ENCODE peak calls at places on chromosomes 6 and 20, in nine cellular contexts. One of them, this sample, is unnamed.

GRCh38 chr20:54619181-54619580 is 143.8 kb downstream of the DOK5 start:
- DNase-seq in T-helper 2 cell: no peak
- DNase-seq in hepatic stellate cell: no peak
- DNase-seq in left ventricle myocardium inferior: no peak
- DNase-seq in cardiac fibroblast: no peak
- DNase-seq in stimulated activated CD4-positive, alpha-beta T cell treated with anti-CD3 and anti-CD28 coated beads, Interleukin-4, amount 100 ng/mL, for 48 hours: no peak
- DNase-seq in stomach: no peak
- DNase-seq in NCI-H2081: no peak
- DNase-seq in upper lobe of right lung: no peak
- DNase-seq in this sample: no peak

GRCh38 chr6:27081931-27082330 is 165.6 kb upstream of the PRSS16 start:
- DNase-seq in upper lobe of right lung: no peak
- DNase-seq in stomach: no peak
- DNase-seq in left ventricle myocardium inferior: no peak
- DNase-seq in stimulated activated CD4-positive, alpha-beta T cell treated with anti-CD3 and anti-CD28 coated beads, Interleukin-4, amount 100 ng/mL, for 48 hours: no peak
- DNase-seq in T-helper 2 cell: no peak
- DNase-seq in hepatic stellate cell: no peak
- DNase-seq in cardiac fibroblast: no peak
- DNase-seq in NCI-H2081: peak
- DNase-seq in this sample: no peak

GRCh38 chr20:43022081-43022480 is 167.6 kb downstream of the PTPRT start:
- DNase-seq in upper lobe of right lung: no peak
- DNase-seq in stimulated activated CD4-positive, alpha-beta T cell treated with anti-CD3 and anti-CD28 coated beads, Interleukin-4, amount 100 ng/mL, for 48 hours: no peak
- DNase-seq in left ventricle myocardium inferior: no peak
- DNase-seq in hepatic stellate cell: no peak
- DNase-seq in NCI-H2081: no peak
- DNase-seq in cardiac fibroblast: no peak
- DNase-seq in T-helper 2 cell: no peak
- DNase-seq in stomach: no peak
- DNase-seq in this sample: no peak

GRCh38 chr6:106568518-106568917 is 60.8 kb downstream of the RTN4IP1 start:
- DNase-seq in stimulated activated CD4-positive, alpha-beta T cell treated with anti-CD3 and anti-CD28 coated beads, Interleukin-4, amount 100 ng/mL, for 48 hours: no peak
- DNase-seq in NCI-H2081: no peak
- DNase-seq in stomach: no peak
- DNase-seq in left ventricle myocardium inferior: no peak
- DNase-seq in cardiac fibroblast: peak
- DNase-seq in hepatic stellate cell: no peak
- DNase-seq in T-helper 2 cell: no peak
- DNase-seq in upper lobe of right lung: no peak
- DNase-seq in this sample: no peak

GRCh38 chr6:14366880-14367279 is 249.3 kb downstream of the CD83 start:
- DNase-seq in T-helper 2 cell: no peak
- DNase-seq in NCI-H2081: no peak
- DNase-seq in upper lobe of right lung: no peak
- DNase-seq in stimulated activated CD4-positive, alpha-beta T cell treated with anti-CD3 and anti-CD28 coated beads, Interleukin-4, amount 100 ng/mL, for 48 hours: no peak
- DNase-seq in left ventricle myocardium inferior: no peak
- DNase-seq in stomach: no peak
- DNase-seq in cardiac fibroblast: no peak
- DNase-seq in hepatic stellate cell: no peak
- DNase-seq in this sample: no peak

GRCh38 chr20:58753267-58753928 is 60.8 kb downstream of the NPEPL1 start:
- DNase-seq in T-helper 2 cell: no peak
- DNase-seq in NCI-H2081: no peak
- DNase-seq in hepatic stellate cell: no peak
- DNase-seq in upper lobe of right lung: no peak
- DNase-seq in stimulated activated CD4-positive, alpha-beta T cell treated with anti-CD3 and anti-CD28 coated beads, Interleukin-4, amount 100 ng/mL, for 48 hours: no peak
- DNase-seq in cardiac fibroblast: no peak
- DNase-seq in stomach: no peak
- DNase-seq in left ventricle myocardium inferior: no peak
- DNase-seq in this sample: no peak

GRCh38 chr6:144449911-144450690 is 165.0 kb downstream of the UTRN start:
- DNase-seq in stimulated activated CD4-positive, alpha-beta T cell treated with anti-CD3 and anti-CD28 coated beads, Interleukin-4, amount 100 ng/mL, for 48 hours: no peak
- DNase-seq in upper lobe of right lung: no peak
- DNase-seq in hepatic stellate cell: no peak
- DNase-seq in stomach: no peak
- DNase-seq in cardiac fibroblast: no peak
- DNase-seq in NCI-H2081: no peak
- DNase-seq in T-helper 2 cell: no peak
- DNase-seq in left ventricle myocardium inferior: no peak
- DNase-seq in this sample: no peak

GRCh38 chr6:106309024-106309423 is 16.5 kb downstream of the ATG5 start:
- DNase-seq in upper lobe of right lung: no peak
- DNase-seq in T-helper 2 cell: no peak
- DNase-seq in stimulated activated CD4-positive, alpha-beta T cell treated with anti-CD3 and anti-CD28 coated beads, Interleukin-4, amount 100 ng/mL, for 48 hours: no peak
- DNase-seq in hepatic stellate cell: no peak
- DNase-seq in cardiac fibroblast: no peak
- DNase-seq in left ventricle myocardium inferior: no peak
- DNase-seq in NCI-H2081: no peak
- DNase-seq in stomach: no peak
- DNase-seq in this sample: no peak

GRCh38 chr6:38990475-38990874 is 58.1 kb upstream of the GLP1R start:
- DNase-seq in cardiac fibroblast: no peak
- DNase-seq in upper lobe of right lung: no peak
- DNase-seq in T-helper 2 cell: no peak
- DNase-seq in NCI-H2081: no peak
- DNase-seq in left ventricle myocardium inferior: no peak
- DNase-seq in stimulated activated CD4-positive, alpha-beta T cell treated with anti-CD3 and anti-CD28 coated beads, Interleukin-4, amount 100 ng/mL, for 48 hours: no peak
- DNase-seq in stomach: no peak
- DNase-seq in hepatic stellate cell: no peak
- DNase-seq in this sample: no peak

GRCh38 chr6:10722820-10723651 is at the start of gene TMEM14C:
- DNase-seq in NCI-H2081: peak
- DNase-seq in hepatic stellate cell: peak
- DNase-seq in cardiac fibroblast: peak
- DNase-seq in upper lobe of right lung: peak
- DNase-seq in stomach: peak
- DNase-seq in stimulated activated CD4-positive, alpha-beta T cell treated with anti-CD3 and anti-CD28 coated beads, Interleukin-4, amount 100 ng/mL, for 48 hours: peak
- DNase-seq in T-helper 2 cell: peak
- DNase-seq in left ventricle myocardium inferior: peak
- DNase-seq in this sample: peak

GRCh38 chr20:11626551-11626950 is 291.1 kb upstream of the BTBD3 start:
- DNase-seq in stimulated activated CD4-positive, alpha-beta T cell treated with anti-CD3 and anti-CD28 coated beads, Interleukin-4, amount 100 ng/mL, for 48 hours: no peak
- DNase-seq in T-helper 2 cell: no peak
- DNase-seq in NCI-H2081: no peak
- DNase-seq in upper lobe of right lung: no peak
- DNase-seq in hepatic stellate cell: no peak
- DNase-seq in cardiac fibroblast: no peak
- DNase-seq in left ventricle myocardium inferior: no peak
- DNase-seq in stomach: no peak
- DNase-seq in this sample: no peak

GRCh38 chr6:139597781-139598368 is 223.4 kb upstream of the CITED2 start:
- DNase-seq in T-helper 2 cell: peak
- DNase-seq in stomach: peak
- DNase-seq in hepatic stellate cell: peak
- DNase-seq in upper lobe of right lung: peak
- DNase-seq in cardiac fibroblast: peak
- DNase-seq in NCI-H2081: no peak
- DNase-seq in left ventricle myocardium inferior: peak
- DNase-seq in stimulated activated CD4-positive, alpha-beta T cell treated with anti-CD3 and anti-CD28 coated beads, Interleukin-4, amount 100 ng/mL, for 48 hours: no peak
- DNase-seq in this sample: no peak

GRCh38 chr6:85449388-85449817 is 480 bp upstream of the NT5E start:
- DNase-seq in left ventricle myocardium inferior: no peak
- DNase-seq in hepatic stellate cell: peak
- DNase-seq in cardiac fibroblast: peak
- DNase-seq in stimulated activated CD4-positive, alpha-beta T cell treated with anti-CD3 and anti-CD28 coated beads, Interleukin-4, amount 100 ng/mL, for 48 hours: no peak
- DNase-seq in NCI-H2081: no peak
- DNase-seq in stomach: no peak
- DNase-seq in T-helper 2 cell: peak
- DNase-seq in upper lobe of right lung: no peak
- DNase-seq in this sample: no peak

GRCh38 chr6:164200071-164200470 is 785.6 kb downstream of the QKI start:
- DNase-seq in NCI-H2081: no peak
- DNase-seq in stomach: no peak
- DNase-seq in left ventricle myocardium inferior: no peak
- DNase-seq in hepatic stellate cell: no peak
- DNase-seq in upper lobe of right lung: no peak
- DNase-seq in cardiac fibroblast: peak
- DNase-seq in stimulated activated CD4-positive, alpha-beta T cell treated with anti-CD3 and anti-CD28 coated beads, Interleukin-4, amount 100 ng/mL, for 48 hours: no peak
- DNase-seq in T-helper 2 cell: peak
- DNase-seq in this sample: no peak

GRCh38 chr6:14681699-14682487 is 564.0 kb upstream of the JARID2 start:
- DNase-seq in stomach: no peak
- DNase-seq in cardiac fibroblast: no peak
- DNase-seq in left ventricle myocardium inferior: no peak
- DNase-seq in hepatic stellate cell: no peak
- DNase-seq in stimulated activated CD4-positive, alpha-beta T cell treated with anti-CD3 and anti-CD28 coated beads, Interleukin-4, amount 100 ng/mL, for 48 hours: no peak
- DNase-seq in upper lobe of right lung: no peak
- DNase-seq in T-helper 2 cell: no peak
- DNase-seq in NCI-H2081: no peak
- DNase-seq in this sample: no peak